ENCODE peak calls at places on chromosomes 4 and X, in eight cellular contexts. One of them, this sample, is unnamed.

GRCh38 chrX:48957477-48957826 is at the start of gene OTUD5:
- DNase-seq in tibial nerve: no peak
- DNase-seq in neuronal stem cell: no peak
- DNase-seq in endodermal cell: no peak
- DNase-seq in ovary: peak; percentile 74
- DNase-seq in heart left ventricle: peak; percentile 62
- DNase-seq in CD8-positive, alpha-beta T cell: peak; percentile 62
- DNase-seq in A549: peak; percentile 64
- DNase-seq in this sample: peak; percentile 87

GRCh38 chr4:76058888-76059426 is 15.6 kb upstream of the ART3 start:
- DNase-seq in endodermal cell: no peak
- DNase-seq in neuronal stem cell: no peak
- DNase-seq in ovary: no peak
- DNase-seq in heart left ventricle: no peak
- DNase-seq in CD8-positive, alpha-beta T cell: no peak
- DNase-seq in A549: no peak
- DNase-seq in tibial nerve: no peak
- DNase-seq in this sample: no peak

GRCh38 chr4:17760602-17761001 is 20.8 kb downstream of the FAM184B start:
- DNase-seq in neuronal stem cell: no peak
- DNase-seq in tibial nerve: no peak
- DNase-seq in heart left ventricle: no peak
- DNase-seq in endodermal cell: no peak
- DNase-seq in ovary: no peak
- DNase-seq in CD8-positive, alpha-beta T cell: no peak
- DNase-seq in A549: no peak
- DNase-seq in this sample: no peak

GRCh38 chrX:118655561-118656246 is 71.7 kb upstream of the IL13RA1 start:
- DNase-seq in neuronal stem cell: no peak
- DNase-seq in ovary: no peak
- DNase-seq in heart left ventricle: no peak
- DNase-seq in tibial nerve: no peak
- DNase-seq in A549: no peak
- DNase-seq in CD8-positive, alpha-beta T cell: no peak
- DNase-seq in endodermal cell: no peak
- DNase-seq in this sample: no peak

GRCh38 chr4:37393889-37394288 is 149.3 kb downstream of the NWD2 start:
- DNase-seq in neuronal stem cell: no peak
- DNase-seq in A549: no peak
- DNase-seq in endodermal cell: no peak
- DNase-seq in CD8-positive, alpha-beta T cell: no peak
- DNase-seq in ovary: no peak
- DNase-seq in heart left ventricle: no peak
- DNase-seq in tibial nerve: no peak
- DNase-seq in this sample: no peak

GRCh38 chr4:69322055-69322454 is 41.8 kb downstream of the UGT2B28 start:
- DNase-seq in CD8-positive, alpha-beta T cell: no peak
- DNase-seq in heart left ventricle: no peak
- DNase-seq in A549: no peak
- DNase-seq in endodermal cell: no peak
- DNase-seq in ovary: no peak
- DNase-seq in tibial nerve: no peak
- DNase-seq in neuronal stem cell: no peak
- DNase-seq in this sample: no peak

GRCh38 chrX:131843996-131844395 is 179.1 kb upstream of the STK26 start:
- DNase-seq in neuronal stem cell: no peak
- DNase-seq in ovary: no peak
- DNase-seq in CD8-positive, alpha-beta T cell: no peak
- DNase-seq in A549: no peak
- DNase-seq in tibial nerve: no peak
- DNase-seq in endodermal cell: no peak
- DNase-seq in heart left ventricle: no peak
- DNase-seq in this sample: no peak

GRCh38 chr4:83618431-83618830 is 82.5 kb downstream of the GPAT3 start:
- DNase-seq in tibial nerve: no peak
- DNase-seq in CD8-positive, alpha-beta T cell: no peak
- DNase-seq in neuronal stem cell: no peak
- DNase-seq in A549: peak; percentile 28
- DNase-seq in endodermal cell: no peak
- DNase-seq in ovary: no peak
- DNase-seq in heart left ventricle: peak; percentile 60
- DNase-seq in this sample: no peak

GRCh38 chr4:154822775-154823174 is 41.7 kb downstream of the RBM46 start:
- DNase-seq in A549: no peak
- DNase-seq in heart left ventricle: no peak
- DNase-seq in CD8-positive, alpha-beta T cell: no peak
- DNase-seq in tibial nerve: no peak
- DNase-seq in endodermal cell: no peak
- DNase-seq in neuronal stem cell: no peak
- DNase-seq in ovary: no peak
- DNase-seq in this sample: no peak

GRCh38 chr4:31275906-31276305 is 555.7 kb downstream of the PCDH7 start:
- DNase-seq in tibial nerve: no peak
- DNase-seq in neuronal stem cell: no peak
- DNase-seq in CD8-positive, alpha-beta T cell: no peak
- DNase-seq in ovary: no peak
- DNase-seq in heart left ventricle: no peak
- DNase-seq in endodermal cell: no peak
- DNase-seq in A549: no peak
- DNase-seq in this sample: no peak

GRCh38 chr4:71635094-71635493 is 148.8 kb downstream of the GC start:
- DNase-seq in heart left ventricle: no peak
- DNase-seq in CD8-positive, alpha-beta T cell: no peak
- DNase-seq in tibial nerve: no peak
- DNase-seq in A549: no peak
- DNase-seq in neuronal stem cell: no peak
- DNase-seq in endodermal cell: no peak
- DNase-seq in ovary: no peak
- DNase-seq in this sample: no peak

GRCh38 chrX:84362184-84362838 is 139.9 kb downstream of the HDX start:
- DNase-seq in ovary: no peak
- DNase-seq in tibial nerve: no peak
- DNase-seq in heart left ventricle: no peak
- DNase-seq in neuronal stem cell: no peak
- DNase-seq in endodermal cell: no peak
- DNase-seq in CD8-positive, alpha-beta T cell: no peak
- DNase-seq in A549: no peak
- DNase-seq in this sample: no peak

GRCh38 chr4:76539979-76540378 is 105.0 kb downstream of the SHROOM3 start:
- DNase-seq in neuronal stem cell: no peak
- DNase-seq in ovary: no peak
- DNase-seq in A549: no peak
- DNase-seq in endodermal cell: no peak
- DNase-seq in tibial nerve: no peak
- DNase-seq in CD8-positive, alpha-beta T cell: no peak
- DNase-seq in heart left ventricle: no peak
- DNase-seq in this sample: no peak

GRCh38 chr4:28229092-28229491 is 1368.5 kb downstream of the STIM2 start:
- DNase-seq in CD8-positive, alpha-beta T cell: no peak
- DNase-seq in heart left ventricle: no peak
- DNase-seq in tibial nerve: no peak
- DNase-seq in A549: no peak
- DNase-seq in neuronal stem cell: peak; percentile 17
- DNase-seq in endodermal cell: no peak
- DNase-seq in ovary: no peak
- DNase-seq in this sample: no peak

DNA sequence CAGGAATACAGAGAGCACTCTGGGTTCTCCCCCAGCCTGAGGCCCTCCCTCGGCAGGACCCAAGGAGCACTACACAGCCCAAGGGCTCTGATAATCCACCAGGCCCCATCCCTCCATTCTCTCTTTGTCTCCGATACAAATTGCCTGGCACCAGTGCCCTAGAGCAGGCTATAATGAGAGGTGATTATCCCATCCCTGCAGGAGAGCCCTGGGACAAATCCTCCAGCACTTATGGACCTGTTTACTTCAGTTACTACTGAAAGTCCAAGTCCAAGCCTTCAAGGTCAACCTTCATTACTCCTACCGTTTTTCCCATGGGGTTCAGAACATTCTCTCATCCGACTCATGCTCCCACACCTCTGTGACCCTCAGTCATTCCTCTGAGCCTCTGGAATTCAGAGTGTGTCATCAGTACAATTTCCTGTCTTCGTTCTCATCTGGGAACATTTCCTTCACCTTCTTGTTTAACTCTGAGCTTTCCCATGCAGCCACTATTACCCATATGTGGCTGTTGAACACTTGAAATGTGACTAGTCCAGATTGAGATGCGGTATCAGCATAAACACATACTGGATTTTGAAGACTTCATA is 299.0 kb downstream of the RAPGEF2 start:
- DNase-seq in heart left ventricle: no peak
- DNase-seq in neuronal stem cell: no peak
- DNase-seq in CD8-positive, alpha-beta T cell: no peak
- DNase-seq in endodermal cell: no peak
- DNase-seq in A549: no peak
- DNase-seq in ovary: no peak
- DNase-seq in tibial nerve: no peak
- DNase-seq in this sample: no peak
- H3K27ac ChIP-seq in heart left ventricle: peak overlapping the region; percentile 77
- H3K27ac ChIP-seq in neuronal stem cell: no peak overlapping the region
- H3K27ac ChIP-seq in CD8-positive, alpha-beta T cell: no peak overlapping the region
- H3K27ac ChIP-seq in endodermal cell: no peak overlapping the region
- H3K27ac ChIP-seq in A549: no peak overlapping the region
- H3K27ac ChIP-seq in ovary: no peak overlapping the region
- H3K27ac ChIP-seq in tibial nerve: no peak overlapping the region
- H3K27ac ChIP-seq in this sample: no peak overlapping the region

DNA sequence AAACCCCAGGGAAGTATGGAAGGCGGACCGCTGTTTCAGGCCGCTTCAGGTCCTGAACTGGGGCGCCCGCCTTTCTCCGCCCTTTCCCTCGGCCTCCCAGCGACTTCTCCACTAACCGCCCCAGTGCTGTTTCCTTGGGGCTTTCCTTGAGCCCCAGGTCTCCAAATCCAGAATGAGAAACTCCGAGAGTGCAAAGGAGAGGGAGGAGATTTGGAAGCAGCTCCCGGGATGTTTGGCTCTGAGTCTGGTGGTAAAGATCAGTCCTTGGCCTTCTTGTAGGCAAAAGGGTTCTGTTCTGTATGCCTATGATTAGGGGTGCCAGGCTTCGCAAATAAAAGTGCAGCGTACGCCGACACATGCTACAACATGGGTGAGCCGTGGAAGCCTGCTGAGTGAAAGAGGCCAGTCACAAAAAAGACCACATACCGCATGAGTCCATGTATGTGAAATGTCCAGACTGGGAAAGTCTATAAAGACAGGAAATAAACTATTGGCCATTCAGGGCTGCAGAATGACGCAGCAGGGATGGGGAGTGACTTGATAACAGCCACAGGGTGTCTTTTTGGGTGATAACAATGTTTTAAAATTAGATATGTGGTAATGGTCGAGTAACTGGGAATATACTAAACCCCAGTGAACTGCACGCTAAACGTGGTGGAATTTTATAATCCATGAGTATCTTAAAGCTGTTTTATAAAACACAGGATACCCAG is 99.8 kb downstream of the TRAPPC11 start:
- DNase-seq in tibial nerve: no peak
- DNase-seq in ovary: no peak
- DNase-seq in CD8-positive, alpha-beta T cell: no peak
- DNase-seq in neuronal stem cell: no peak
- DNase-seq in A549: no peak
- DNase-seq in endodermal cell: no peak
- DNase-seq in heart left ventricle: no peak
- DNase-seq in this sample: no peak
- H3K4me3 ChIP-seq in tibial nerve: no peak overlapping the region
- H3K4me3 ChIP-seq in ovary: no peak overlapping the region
- H3K4me3 ChIP-seq in CD8-positive, alpha-beta T cell: no peak overlapping the region
- H3K4me3 ChIP-seq in neuronal stem cell: no peak overlapping the region
- H3K4me3 ChIP-seq in A549: no peak overlapping the region
- H3K4me3 ChIP-seq in endodermal cell: no peak overlapping the region
- H3K4me3 ChIP-seq in heart left ventricle: peak overlapping the region; percentile 50
- H3K4me3 ChIP-seq in this sample: peak overlapping the region; percentile 26

GRCh38 chr4:143358419-143358818 is 21.7 kb downstream of the GAB1 start:
- DNase-seq in heart left ventricle: no peak
- DNase-seq in neuronal stem cell: no peak
- DNase-seq in CD8-positive, alpha-beta T cell: no peak
- DNase-seq in ovary: no peak
- DNase-seq in tibial nerve: no peak
- DNase-seq in endodermal cell: no peak
- DNase-seq in A549: no peak
- DNase-seq in this sample: no peak

GRCh38 chr4:143357161-143357845 is 20.6 kb downstream of the GAB1 start:
- DNase-seq in neuronal stem cell: no peak
- DNase-seq in tibial nerve: no peak
- DNase-seq in CD8-positive, alpha-beta T cell: no peak
- DNase-seq in endodermal cell: no peak
- DNase-seq in heart left ventricle: no peak
- DNase-seq in ovary: no peak
- DNase-seq in A549: no peak
- DNase-seq in this sample: no peak

GRCh38 chr4:143360838-143361237 is 24.2 kb downstream of the GAB1 start:
- DNase-seq in neuronal stem cell: no peak
- DNase-seq in heart left ventricle: no peak
- DNase-seq in ovary: no peak
- DNase-seq in CD8-positive, alpha-beta T cell: no peak
- DNase-seq in tibial nerve: no peak
- DNase-seq in endodermal cell: no peak
- DNase-seq in A549: no peak
- DNase-seq in this sample: no peak

GRCh38 chr4:143359794-143360193 is 23.1 kb downstream of the GAB1 start:
- DNase-seq in heart left ventricle: no peak
- DNase-seq in tibial nerve: no peak
- DNase-seq in A549: no peak
- DNase-seq in endodermal cell: no peak
- DNase-seq in ovary: no peak
- DNase-seq in CD8-positive, alpha-beta T cell: no peak
- DNase-seq in neuronal stem cell: no peak
- DNase-seq in this sample: no peak

GRCh38 chr4:143358923-143359694 is 22.4 kb downstream of the GAB1 start:
- DNase-seq in ovary: no peak
- DNase-seq in tibial nerve: no peak
- DNase-seq in CD8-positive, alpha-beta T cell: no peak
- DNase-seq in heart left ventricle: peak; percentile 30
- DNase-seq in A549: no peak
- DNase-seq in endodermal cell: no peak
- DNase-seq in neuronal stem cell: no peak
- DNase-seq in this sample: no peak
- H3K4me1 ChIP-seq in ovary: peaks cover 25% of the 10 kb centered on the region
- H3K4me1 ChIP-seq in tibial nerve: peaks cover 8% of the 10 kb centered on the region
- H3K4me1 ChIP-seq in CD8-positive, alpha-beta T cell: peaks cover 11% of the 10 kb centered on the region
- H3K4me1 ChIP-seq in heart left ventricle: peaks cover 95% of the 10 kb centered on the region
- H3K4me1 ChIP-seq in A549: peaks cover 27% of the 10 kb centered on the region
- H3K4me1 ChIP-seq in endodermal cell: peaks cover 3% of the 10 kb centered on the region
- H3K4me1 ChIP-seq in neuronal stem cell: no peaks in the 10 kb centered on the region
- H3K4me1 ChIP-seq in this sample: peaks cover 7% of the 10 kb centered on the region

GRCh38 chr4:184350213-184350817 is 124.0 kb downstream of the IRF2 start:
- DNase-seq in ovary: no peak
- DNase-seq in heart left ventricle: no peak
- DNase-seq in A549: no peak
- DNase-seq in tibial nerve: no peak
- DNase-seq in endodermal cell: peak; percentile 29
- DNase-seq in CD8-positive, alpha-beta T cell: no peak
- DNase-seq in neuronal stem cell: no peak
- DNase-seq in this sample: no peak
- H3K27ac ChIP-seq in ovary: peak overlapping the region; percentile 72
- H3K27ac ChIP-seq in heart left ventricle: no peak overlapping the region
- H3K27ac ChIP-seq in A549: no peak overlapping the region
- H3K27ac ChIP-seq in tibial nerve: no peak overlapping the region
- H3K27ac ChIP-seq in endodermal cell: no peak overlapping the region
- H3K27ac ChIP-seq in CD8-positive, alpha-beta T cell: no peak overlapping the region
- H3K27ac ChIP-seq in neuronal stem cell: no peak overlapping the region
- H3K27ac ChIP-seq in this sample: no peak overlapping the region

This sample was measured in right cardiac atrium.